ENCODE peak calls at places on chromosomes 7 and 10, in four cellular contexts. U is right lobe of liver, E is aorta, J is pancreas. Y is an unnamed sample.

GRCh38 chr10:28282341-28282740 is 20.5 kb downstream of the MPP7 start:
- ATAC-seq in U (no peak), E (no peak), J (peak), Y (no peak)

GRCh38 chr10:117342638-117343037 is 32.6 kb downstream of the PDZD8 start:
- ATAC-seq in U (no peak), E (no peak), J (no peak), Y (no peak)

GRCh38 chr10:109866168-109866994 is 56.9 kb downstream of the XPNPEP1 start:
- ATAC-seq in U (peak), E (no peak), J (no peak), Y (peak)

GRCh38 chr7:99588868-99589267 is 9.2 kb upstream of the TMEM225B start:
- ATAC-seq in U (no peak), E (no peak), J (no peak), Y (no peak)

GRCh38 chr7:85573849-85574248 is 387.0 kb upstream of the SEMA3D start:
- ATAC-seq in U (no peak), E (no peak), J (no peak), Y (no peak)

GRCh38 chr10:36094091-36094490 is 452.0 kb upstream of the FZD8 start:
- ATAC-seq in U (no peak), E (no peak), J (no peak), Y (no peak)

GRCh38 chr7:5477723-5478531 is 54.3 kb upstream of the TNRC18 start:
- ATAC-seq in U (peak), E (peak), J (peak), Y (peak)

GRCh38 chr10:5640036-5640435 is 26.4 kb downstream of the ASB13 start:
- ATAC-seq in U (no peak), E (no peak), J (no peak), Y (no peak)

GRCh38 chr7:127997226-127997922 is 33.9 kb downstream of the LRRC4 start:
- ATAC-seq in U (no peak), E (no peak), J (no peak), Y (no peak)

GRCh38 chr7:137930616-137931015 is 71.3 kb downstream of the CREB3L2 start:
- ATAC-seq in U (no peak), E (no peak), J (no peak), Y (no peak)

GRCh38 chr10:11729790-11730315 is 12.3 kb upstream of the ECHDC3 start:
- ATAC-seq in U (no peak), E (no peak), J (no peak), Y (no peak)

GRCh38 chr7:29400435-29400834 is 163.2 kb upstream of the PRR15 start:
- ATAC-seq in U (no peak), E (no peak), J (no peak), Y (no peak)

GRCh38 chr10:28810062-28810870 is 132.9 kb downstream of the BAMBI start:
- ATAC-seq in U (no peak), E (no peak), J (no peak), Y (no peak)

GRCh38 chr7:39565538-39565937 is 666 bp upstream of the YAE1 start:
- ATAC-seq in U (peak), E (no peak), J (no peak), Y (no peak)

GRCh38 chr7:43642897-43643630 is 60.2 kb downstream of the STK17A start:
- ATAC-seq in U (no peak), E (no peak), J (no peak), Y (no peak)

GRCh38 chr7:79211724-79212123 is 241.7 kb downstream of the MAGI2 start:
- ATAC-seq in U (peak), E (no peak), J (no peak), Y (no peak)

GRCh38 chr7:110119883-110120581 is 970.9 kb upstream of the LRRN3 start:
- ATAC-seq in U (no peak), E (no peak), J (no peak), Y (no peak)

GRCh38 chr7:69358163-69358821 is 240.0 kb upstream of the AUTS2 start:
- ATAC-seq in U (no peak), E (no peak), J (no peak), Y (no peak)

GRCh38 chr10:1115262-1115955 is 59.2 kb downstream of the WDR37 start:
- ATAC-seq in U (peak), E (no peak), J (no peak), Y (no peak)

GRCh38 chr7:142391191-142391992 is 133.5 kb upstream of the PRSS58 start:
- ATAC-seq in U (no peak), E (no peak), J (no peak), Y (no peak)

GRCh38 chr7:21771906-21772610 is 173.6 kb downstream of the CDCA7L start:
- ATAC-seq in U (no peak), E (no peak), J (no peak), Y (no peak)

GRCh38 chr10:79104264-79104954 is 35.6 kb downstream of the ZMIZ1 start:
- ATAC-seq in U (peak), E (no peak), J (no peak), Y (no peak)

GRCh38 chr10:97506214-97506991 is 7.7 kb downstream of the UBTD1 start:
- ATAC-seq in U (no peak), E (no peak), J (no peak), Y (no peak)

GRCh38 chr7:25636871-25637283 is 408.6 kb upstream of the NPVF start:
- ATAC-seq in U (no peak), E (peak), J (no peak), Y (peak)

GRCh38 chr10:29344073-29344820 is 55.4 kb downstream of the LYZL1 start:
- ATAC-seq in U (peak), E (peak), J (no peak), Y (peak)

GRCh38 chr7:111192614-111193053 is 101.7 kb downstream of the LRRN3 start:
- ATAC-seq in U (peak), E (no peak), J (no peak), Y (no peak)

GRCh38 chr7:47571355-47572100 is 10.4 kb downstream of the TNS3 start:
- ATAC-seq in U (peak), E (peak), J (peak), Y (peak)

GRCh38 chr7:116421298-116421697 is 78.2 kb upstream of the CAV2 start:
- ATAC-seq in U (no peak), E (no peak), J (no peak), Y (no peak)

GRCh38 chr10:132555648-132556575 is 18.3 kb downstream of the INPP5A start:
- ATAC-seq in U (no peak), E (no peak), J (no peak), Y (no peak)

GRCh38 chr10:47254611-47255010 is 45.4 kb upstream of the GDF10 start:
- ATAC-seq in U (no peak), E (no peak), J (peak), Y (no peak)

GRCh38 chr10:35834916-35835499 is 192.9 kb upstream of the FZD8 start:
- ATAC-seq in U (no peak), E (no peak), J (no peak), Y (no peak)

GRCh38 chr10:5518143-5518542 is 6.6 kb upstream of the CALML3 start:
- ATAC-seq in U (peak), E (no peak), J (no peak), Y (no peak)

DNA sequence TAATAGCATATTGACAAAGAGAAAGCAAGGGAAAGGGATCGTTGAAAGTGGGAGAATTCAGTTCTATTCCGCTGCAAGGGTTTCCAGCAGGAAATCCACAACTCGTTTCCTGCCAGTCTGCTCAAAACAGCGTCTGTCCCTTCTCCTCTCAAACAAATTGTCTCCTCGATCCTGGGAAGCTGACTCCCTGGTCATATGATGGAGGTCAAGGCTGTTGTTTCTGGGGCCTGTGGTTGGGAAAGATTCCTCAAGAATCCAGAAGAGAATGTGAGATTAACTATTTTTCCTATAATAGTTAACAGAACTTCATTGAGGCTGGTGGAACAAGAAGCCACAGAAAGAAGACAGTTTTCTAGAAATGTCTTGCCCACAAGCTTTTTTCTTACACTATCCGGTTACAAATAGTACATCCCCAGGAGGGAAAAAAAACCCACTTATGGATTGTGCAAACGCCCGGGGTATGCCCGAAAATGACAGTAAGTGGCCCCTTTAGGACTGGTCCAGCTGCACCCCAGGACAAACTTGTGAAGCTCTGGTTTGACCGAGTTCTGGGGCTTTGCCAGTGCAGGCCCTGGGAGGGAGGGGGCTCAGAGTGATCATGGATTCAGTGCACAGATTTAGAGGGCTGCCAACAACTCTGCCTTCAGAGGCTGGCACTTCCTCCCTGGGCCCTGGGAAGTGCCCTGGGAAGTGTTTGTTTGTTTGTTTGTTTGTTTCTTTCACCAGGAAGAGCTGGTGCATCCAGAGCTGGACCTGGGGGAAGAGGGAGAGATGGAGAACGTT is 49.4 kb upstream of the CTBP2 start:
- ATAC-seq in U (peak), E (no peak), J (no peak), Y (no peak)
- H3K4me3 ChIP-seq in U (no peak), E (no peak), J (no peak), Y (no peak)

DNA sequence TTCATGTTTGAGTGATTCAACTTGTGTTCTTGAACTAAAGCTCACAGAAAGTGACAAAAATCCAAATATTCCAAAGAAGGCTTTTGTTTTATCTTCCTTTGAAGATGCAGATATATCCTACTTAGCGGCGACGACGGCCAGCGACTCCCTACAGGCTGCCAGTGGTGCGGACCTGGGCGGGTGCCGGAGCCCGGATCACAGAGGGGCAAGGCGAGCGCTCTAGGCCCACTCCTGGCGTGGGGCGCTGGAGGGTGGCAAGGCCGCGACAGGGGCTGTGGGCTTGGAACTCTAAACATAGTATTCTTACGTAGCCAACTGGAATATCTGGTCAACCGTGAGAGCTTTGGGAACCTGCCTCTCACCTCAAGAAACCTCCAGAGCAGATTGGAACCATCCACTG is 914 bp upstream of the GIMAP7 start:
- ATAC-seq in U (no peak), E (no peak), J (no peak), Y (no peak)
- H3K4me3 ChIP-seq in U (no peak), E (no peak), J (no peak), Y (peak)

GRCh38 chr7:32070406-32071360 is at the start of gene PDE1C:
- ATAC-seq in U (no peak), E (no peak), J (peak), Y (peak)

GRCh38 chr7:32068411-32068905 is 1.7 kb downstream of the PDE1C start:
- ATAC-seq in U (no peak), E (no peak), J (no peak), Y (no peak)

GRCh38 chr7:32071466-32072091 is 1.4 kb upstream of the PDE1C start:
- ATAC-seq in U (no peak), E (no peak), J (no peak), Y (no peak)

GRCh38 chr7:32070051-32070405 is 179 bp downstream of the PDE1C start:
- ATAC-seq in U (no peak), E (no peak), J (no peak), Y (no peak)

GRCh38 chr7:32069251-32069650 is 956 bp downstream of the PDE1C start:
- ATAC-seq in U (no peak), E (no peak), J (no peak), Y (no peak)
- H3K4me3 ChIP-seq in U (no peak), E (no peak), J (no peak), Y (peak)

DNA sequence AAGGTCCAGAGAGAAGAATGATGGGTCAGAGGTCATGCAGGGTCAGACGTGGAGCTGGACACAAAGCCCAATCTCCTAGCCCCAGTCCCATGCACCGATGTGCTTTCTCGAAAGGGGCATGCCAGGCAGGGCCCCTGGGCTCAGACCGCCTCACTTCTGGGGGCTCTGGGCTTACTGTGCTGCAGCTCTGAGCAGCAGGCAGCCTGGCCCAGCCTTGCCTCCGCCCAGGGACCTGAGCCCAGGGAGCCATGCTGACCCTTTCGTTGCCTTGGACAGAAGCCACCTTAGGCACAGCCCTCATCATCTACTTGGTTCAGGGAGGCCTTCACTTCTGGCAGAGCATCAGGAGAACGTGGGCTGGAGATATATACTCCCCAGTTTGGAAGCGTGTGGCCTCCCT is 161.2 kb downstream of the GRK5 start:
- ATAC-seq in U (no peak), E (no peak), J (no peak), Y (no peak)
- H3K4me3 ChIP-seq in U (no peak), E (no peak), J (no peak), Y (no peak)

Y was measured in gastroesophageal sphincter.